ENCODE peak calls at places on chromosomes 2 and 18, in four cellular contexts. One of them, this sample, is unnamed.

GRCh38 chr18:56889621-56890020 is 238.5 kb downstream of the WDR7 start:
- DNase-seq in astrocyte of the cerebellum: no peak
- DNase-seq in uterus: no peak
- DNase-seq in HCT116: no peak
- DNase-seq in this sample: no peak

GRCh38 chr2:236955675-236956618 is 129.7 kb upstream of the COPS8 start:
- DNase-seq in astrocyte of the cerebellum: no peak
- DNase-seq in uterus: no peak
- DNase-seq in HCT116: no peak
- DNase-seq in this sample: no peak

GRCh38 chr2:239168575-239168974 is 232.2 kb downstream of the HDAC4 start:
- DNase-seq in astrocyte of the cerebellum: no peak
- DNase-seq in uterus: no peak
- DNase-seq in HCT116: no peak
- DNase-seq in this sample: no peak

GRCh38 chr2:10225291-10226031 is 77.2 kb upstream of the HPCAL1 start:
- DNase-seq in astrocyte of the cerebellum: no peak
- DNase-seq in uterus: peak; percentile 23
- DNase-seq in HCT116: no peak
- DNase-seq in this sample: no peak

GRCh38 chr2:224151680-224152310 is 112.7 kb upstream of the SERPINE2 start:
- DNase-seq in astrocyte of the cerebellum: no peak
- DNase-seq in uterus: no peak
- DNase-seq in HCT116: no peak
- DNase-seq in this sample: no peak

GRCh38 chr2:23745726-23746105 is 181.2 kb downstream of the ATAD2B start:
- DNase-seq in astrocyte of the cerebellum: peak; percentile 16
- DNase-seq in uterus: peak; percentile 26
- DNase-seq in HCT116: no peak
- DNase-seq in this sample: peak; percentile 77

GRCh38 chr2:73249636-73250035 is 15.5 kb downstream of the CCT7 start:
- DNase-seq in astrocyte of the cerebellum: no peak
- DNase-seq in uterus: no peak
- DNase-seq in HCT116: no peak
- DNase-seq in this sample: no peak

GRCh38 chr2:222949073-222949472 is 88.2 kb downstream of the ACSL3 start:
- DNase-seq in astrocyte of the cerebellum: no peak
- DNase-seq in uterus: no peak
- DNase-seq in HCT116: no peak
- DNase-seq in this sample: no peak

GRCh38 chr2:138712212-138712979 is 67.8 kb downstream of the NXPH2 start:
- DNase-seq in astrocyte of the cerebellum: no peak
- DNase-seq in uterus: no peak
- DNase-seq in HCT116: no peak
- DNase-seq in this sample: no peak

GRCh38 chr2:44360749-44361329 is 455 bp downstream of the PREPL start:
- DNase-seq in astrocyte of the cerebellum: no peak
- DNase-seq in uterus: no peak
- DNase-seq in HCT116: no peak
- DNase-seq in this sample: peak; percentile 14

GRCh38 chr18:74234326-74235171 is 57.2 kb downstream of the CYB5A start:
- DNase-seq in astrocyte of the cerebellum: no peak
- DNase-seq in uterus: peak; percentile 42
- DNase-seq in HCT116: no peak
- DNase-seq in this sample: peak; percentile 98

GRCh38 chr2:65114921-65115320 is 15.0 kb downstream of the RAB1A start:
- DNase-seq in astrocyte of the cerebellum: no peak
- DNase-seq in uterus: no peak
- DNase-seq in HCT116: no peak
- DNase-seq in this sample: no peak

GRCh38 chr18:5546660-5547059 is 2.9 kb upstream of the EPB41L3 start:
- DNase-seq in astrocyte of the cerebellum: peak; percentile 59
- DNase-seq in uterus: no peak
- DNase-seq in HCT116: no peak
- DNase-seq in this sample: peak; percentile 76

GRCh38 chr2:218395826-218396687 is 3.6 kb upstream of the CTDSP1 start:
- DNase-seq in astrocyte of the cerebellum: peak; percentile 94
- DNase-seq in uterus: peak; percentile 97
- DNase-seq in HCT116: peak; percentile 96
- DNase-seq in this sample: peak; percentile 98

GRCh38 chr2:218394298-218395089 is 5.2 kb upstream of the CTDSP1 start:
- DNase-seq in astrocyte of the cerebellum: no peak
- DNase-seq in uterus: peak; percentile 29
- DNase-seq in HCT116: no peak
- DNase-seq in this sample: no peak

GRCh38 chr2:218393750-218394290 is 5.8 kb upstream of the CTDSP1 start:
- DNase-seq in astrocyte of the cerebellum: no peak
- DNase-seq in uterus: no peak
- DNase-seq in HCT116: no peak
- DNase-seq in this sample: no peak

GRCh38 chr2:218395456-218395825 is 4.2 kb upstream of the CTDSP1 start:
- DNase-seq in astrocyte of the cerebellum: no peak
- DNase-seq in uterus: peak; percentile 54
- DNase-seq in HCT116: peak; percentile 28
- DNase-seq in this sample: no peak

DNA sequence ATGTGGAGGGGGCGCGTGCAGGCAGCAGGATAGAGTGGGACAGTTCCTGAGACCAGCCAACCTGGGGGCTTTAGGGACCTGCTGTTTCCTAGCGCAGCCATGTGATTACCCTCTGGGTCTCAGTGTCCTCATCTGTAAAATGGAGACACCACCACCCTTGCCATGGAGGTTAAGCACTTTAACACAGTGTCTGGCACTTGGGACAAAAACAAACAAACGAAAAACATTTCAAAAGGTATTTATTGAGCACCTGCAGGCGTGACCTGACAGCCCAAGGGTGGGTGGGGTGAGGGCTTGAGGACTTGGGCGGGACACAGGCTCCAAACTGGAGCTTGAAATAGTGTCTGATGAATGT is 4.6 kb upstream of the CTDSP1 start:
- DNase-seq in astrocyte of the cerebellum: no peak
- DNase-seq in uterus: no peak
- DNase-seq in HCT116: no peak
- DNase-seq in this sample: no peak
- H3K4me3 ChIP-seq in astrocyte of the cerebellum: no peak overlapping the region
- H3K4me3 ChIP-seq in uterus: no peak overlapping the region
- H3K4me3 ChIP-seq in HCT116: no peak overlapping the region
- H3K4me3 ChIP-seq in this sample: no peak overlapping the region

GRCh38 chr2:211875488-211875887 is 663.1 kb downstream of the ERBB4 start:
- DNase-seq in astrocyte of the cerebellum: no peak
- DNase-seq in uterus: no peak
- DNase-seq in HCT116: no peak
- DNase-seq in this sample: no peak

GRCh38 chr2:211877061-211877460 is 661.5 kb downstream of the ERBB4 start:
- DNase-seq in astrocyte of the cerebellum: no peak
- DNase-seq in uterus: no peak
- DNase-seq in HCT116: no peak
- DNase-seq in this sample: no peak

GRCh38 chr2:211881449-211881848 is 657.2 kb downstream of the ERBB4 start:
- DNase-seq in astrocyte of the cerebellum: no peak
- DNase-seq in uterus: no peak
- DNase-seq in HCT116: no peak
- DNase-seq in this sample: no peak

GRCh38 chr2:211879323-211879722 is 659.3 kb downstream of the ERBB4 start:
- DNase-seq in astrocyte of the cerebellum: no peak
- DNase-seq in uterus: no peak
- DNase-seq in HCT116: peak; percentile 2
- DNase-seq in this sample: peak; percentile 11
- TF ChIP-seq CTCF in astrocyte of the cerebellum: peak; percentile 32
- TF ChIP-seq CTCF in uterus: no peak
- TF ChIP-seq CTCF in HCT116: peak; percentile 28
- TF ChIP-seq CTCF in this sample: peak; percentile 17

DNA sequence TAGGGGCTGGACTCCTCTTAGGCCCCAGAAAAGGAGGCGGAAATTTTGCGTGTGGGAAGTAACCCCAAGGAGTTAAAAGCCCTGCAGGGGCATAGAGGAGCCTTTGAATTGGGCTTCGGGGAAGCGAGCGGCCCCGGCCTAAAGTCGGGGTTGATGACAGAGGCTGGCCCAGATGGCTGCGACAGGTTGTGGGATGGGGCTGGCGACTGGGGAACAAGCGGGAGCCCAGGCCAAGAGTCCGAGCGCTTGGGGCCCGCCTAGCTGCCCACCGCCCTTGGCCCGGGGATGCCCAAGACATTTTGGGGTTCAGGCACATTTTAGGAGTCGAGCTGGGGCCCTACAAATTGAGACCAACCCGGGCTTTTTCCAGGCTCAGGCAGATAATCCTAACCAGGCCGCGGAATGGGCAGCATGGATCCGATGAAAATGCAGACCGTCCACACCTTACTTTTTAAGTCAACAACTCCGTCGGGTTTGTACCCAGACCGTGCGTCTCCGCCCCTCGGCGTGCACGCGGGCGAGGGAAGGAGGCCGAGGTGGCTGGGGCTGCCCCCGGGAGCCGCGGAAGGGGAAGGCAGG is 537 bp downstream of the RTKN start:
- DNase-seq in astrocyte of the cerebellum: no peak
- DNase-seq in uterus: no peak
- DNase-seq in HCT116: no peak
- DNase-seq in this sample: no peak
- H3K4me3 ChIP-seq in astrocyte of the cerebellum: peak overlapping the region; percentile 2
- H3K4me3 ChIP-seq in uterus: peak overlapping the region; percentile 39
- H3K4me3 ChIP-seq in HCT116: peak overlapping the region; percentile 69
- H3K4me3 ChIP-seq in this sample: no peak overlapping the region

DNA sequence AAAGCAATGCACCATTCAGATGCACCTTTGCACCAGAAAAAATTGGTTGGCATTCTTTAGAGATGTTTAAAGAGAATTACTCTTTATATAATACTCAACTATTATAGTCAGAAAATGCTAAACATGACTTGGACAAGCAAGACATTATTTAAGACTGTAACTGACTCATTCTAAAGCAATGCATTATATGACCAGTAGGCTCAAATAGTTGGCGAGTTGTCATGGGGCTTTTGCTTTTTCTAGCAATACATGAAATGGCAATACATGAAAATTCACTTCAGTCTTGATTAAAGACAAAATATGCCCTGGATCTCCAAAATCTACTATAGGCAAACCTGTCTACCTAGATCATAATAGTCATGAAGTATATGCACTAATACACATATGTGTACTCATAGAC is 216.9 kb upstream of the VWC2L start:
- DNase-seq in astrocyte of the cerebellum: peak; percentile 63
- DNase-seq in uterus: no peak
- DNase-seq in HCT116: peak; percentile 2
- DNase-seq in this sample: peak; percentile 7
- TF ChIP-seq CTCF in astrocyte of the cerebellum: peak; percentile 20
- TF ChIP-seq CTCF in uterus: no peak
- TF ChIP-seq CTCF in HCT116: no peak
- TF ChIP-seq CTCF in this sample: no peak

GRCh38 chr2:121824264-121824663 is 68.8 kb downstream of the TSN start:
- DNase-seq in astrocyte of the cerebellum: no peak
- DNase-seq in uterus: no peak
- DNase-seq in HCT116: no peak
- DNase-seq in this sample: no peak

GRCh38 chr2:121816797-121817196 is 61.3 kb downstream of the TSN start:
- DNase-seq in astrocyte of the cerebellum: no peak
- DNase-seq in uterus: no peak
- DNase-seq in HCT116: no peak
- DNase-seq in this sample: no peak

GRCh38 chr2:121821476-121822158 is 66.2 kb downstream of the TSN start:
- DNase-seq in astrocyte of the cerebellum: no peak
- DNase-seq in uterus: no peak
- DNase-seq in HCT116: no peak
- DNase-seq in this sample: no peak

GRCh38 chr2:121818546-121818945 is 63.1 kb downstream of the TSN start:
- DNase-seq in astrocyte of the cerebellum: no peak
- DNase-seq in uterus: no peak
- DNase-seq in HCT116: no peak
- DNase-seq in this sample: no peak

GRCh38 chr2:121819846-121820245 is 64.4 kb downstream of the TSN start:
- DNase-seq in astrocyte of the cerebellum: no peak
- DNase-seq in uterus: no peak
- DNase-seq in HCT116: no peak
- DNase-seq in this sample: no peak
- H3K4me3 ChIP-seq in astrocyte of the cerebellum: no peak overlapping the region
- H3K4me3 ChIP-seq in uterus: no peak overlapping the region
- H3K4me3 ChIP-seq in HCT116: no peak overlapping the region
- H3K4me3 ChIP-seq in this sample: no peak overlapping the region

GRCh38 chr18:33833847-33834246 is 255.8 kb downstream of the ASXL3 start:
- DNase-seq in astrocyte of the cerebellum: no peak
- DNase-seq in uterus: no peak
- DNase-seq in HCT116: no peak
- DNase-seq in this sample: no peak
- TF ChIP-seq CTCF in astrocyte of the cerebellum: no peak
- TF ChIP-seq CTCF in uterus: no peak
- TF ChIP-seq CTCF in HCT116: no peak
- TF ChIP-seq CTCF in this sample: no peak

GRCh38 chr2:20222769-20223344 is 2.1 kb downstream of the SDC1 start:
- DNase-seq in astrocyte of the cerebellum: no peak
- DNase-seq in uterus: no peak
- DNase-seq in HCT116: no peak
- DNase-seq in this sample: no peak

GRCh38 chr2:20224191-20224715 is 677 bp downstream of the SDC1 start:
- DNase-seq in astrocyte of the cerebellum: no peak
- DNase-seq in uterus: no peak
- DNase-seq in HCT116: no peak
- DNase-seq in this sample: no peak

GRCh38 chr2:20224716-20225293 is at the start of gene SDC1:
- DNase-seq in astrocyte of the cerebellum: no peak
- DNase-seq in uterus: peak; percentile 45
- DNase-seq in HCT116: no peak
- DNase-seq in this sample: peak; percentile 40

GRCh38 chr2:20221939-20222768 is 2.8 kb downstream of the SDC1 start:
- DNase-seq in astrocyte of the cerebellum: no peak
- DNase-seq in uterus: no peak
- DNase-seq in HCT116: no peak
- DNase-seq in this sample: no peak

DNA sequence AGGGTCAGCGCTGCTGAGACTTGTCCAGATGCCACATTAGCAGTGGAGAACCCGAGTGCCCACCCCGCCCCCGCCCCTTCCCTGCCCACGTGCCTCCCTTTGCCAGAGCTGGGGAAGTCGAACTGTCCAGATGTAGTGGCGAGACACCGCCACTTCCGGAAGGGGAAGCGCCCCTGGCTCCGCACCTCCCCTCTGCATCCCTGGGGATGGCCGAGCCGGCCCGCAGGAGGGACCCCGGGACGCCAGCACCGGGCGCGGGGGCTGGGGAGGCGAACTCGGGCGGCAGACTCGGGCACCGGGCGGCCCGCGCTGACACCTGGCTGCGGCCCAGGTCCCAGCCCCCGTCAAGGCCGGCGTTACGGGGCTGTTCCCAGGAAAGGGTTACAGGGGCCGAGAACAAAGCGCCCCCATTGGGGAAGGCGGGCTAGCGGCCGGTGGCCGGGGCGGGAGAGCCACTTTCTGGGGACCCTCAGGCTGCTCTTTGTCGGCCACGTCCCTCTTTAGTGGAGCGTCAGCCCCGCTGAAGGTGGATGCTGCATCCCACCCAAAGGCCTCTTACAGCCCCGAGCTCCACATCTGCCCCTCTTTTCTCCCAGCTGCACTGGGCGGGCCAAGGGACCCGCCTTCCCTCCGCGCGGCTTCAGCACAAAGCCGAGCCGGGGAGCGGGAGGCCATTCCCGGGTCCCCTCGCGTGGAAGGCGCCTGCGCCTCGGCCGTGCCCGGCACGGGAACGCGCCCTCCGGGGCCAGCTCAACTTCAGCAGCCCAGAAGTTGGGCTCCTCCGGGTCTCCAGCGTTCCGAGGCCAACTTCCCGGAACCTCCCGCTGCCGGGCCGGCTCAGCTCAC is 1.4 kb downstream of the SDC1 start:
- DNase-seq in astrocyte of the cerebellum: no peak
- DNase-seq in uterus: peak; percentile 39
- DNase-seq in HCT116: no peak
- DNase-seq in this sample: peak; percentile 45
- H3K4me3 ChIP-seq in astrocyte of the cerebellum: peak overlapping the region; percentile 53
- H3K4me3 ChIP-seq in uterus: peak overlapping the region; percentile 60
- H3K4me3 ChIP-seq in HCT116: peak overlapping the region; percentile 67
- H3K4me3 ChIP-seq in this sample: peak overlapping the region; percentile 50

GRCh38 chr2:60821133-60821469 is 60.3 kb upstream of the REL start:
- DNase-seq in astrocyte of the cerebellum: no peak
- DNase-seq in uterus: no peak
- DNase-seq in HCT116: no peak
- DNase-seq in this sample: no peak
- TF ChIP-seq CTCF in astrocyte of the cerebellum: no peak
- TF ChIP-seq CTCF in uterus: no peak
- TF ChIP-seq CTCF in HCT116: no peak
- TF ChIP-seq CTCF in this sample: no peak